ENCODE peak calls at places on chromosomes 6 and 20, in seven cellular contexts. Z is sciatic nerve, F is natural killer cell, W is AG04449, B is EH, J is DMS153, L is HTR-8/SVneo. V is an unnamed sample.

GRCh38 chr6:65501045-65501444 is 206.0 kb downstream of the EYS start:
- DNase-seq in W (no peak), F (no peak), B (no peak), J (no peak), L (no peak), Z (no peak), V (no peak)

GRCh38 chr6:51559059-51559458 is 528.4 kb downstream of the PKHD1 start:
- DNase-seq in J (peak), L (no peak), Z (no peak), F (no peak), W (no peak), B (no peak), V (no peak)

GRCh38 chr6:154154389-154154967 is 115.4 kb downstream of the OPRM1 start:
- DNase-seq in J (peak), L (peak), F (peak), W (peak), Z (peak), B (peak), V (peak)

GRCh38 chr6:57207141-57207540 is 15.0 kb downstream of the RAB23 start:
- DNase-seq in J (no peak), W (no peak), F (no peak), Z (no peak), B (peak), L (no peak), V (no peak)

GRCh38 chr6:89727501-89727900 is 89.0 kb upstream of the LYRM2 start:
- DNase-seq in W (no peak), B (no peak), Z (no peak), L (no peak), J (no peak), F (no peak), V (no peak)

GRCh38 chr6:48080227-48081009 is 30.6 kb downstream of the PTCHD4 start:
- DNase-seq in L (no peak), B (no peak), F (no peak), Z (no peak), W (no peak), J (peak), V (no peak)

GRCh38 chr6:8468731-8469130 is 33.4 kb upstream of the SLC35B3 start:
- DNase-seq in F (no peak), B (no peak), W (no peak), J (no peak), Z (no peak), L (no peak), V (no peak)

GRCh38 chr20:17873410-17874270 is 95.0 kb downstream of the SNX5 start:
- DNase-seq in L (peak), F (no peak), J (peak), B (peak), W (peak), Z (peak), V (no peak)

GRCh38 chr6:50128420-50129005 is 78.8 kb upstream of the DEFB112 start:
- DNase-seq in W (no peak), J (no peak), F (no peak), Z (no peak), L (peak), B (peak), V (no peak)

GRCh38 chr20:47318596-47319516 is 37.6 kb downstream of the ZMYND8 start:
- DNase-seq in W (no peak), J (peak), Z (peak), F (no peak), L (no peak), B (peak), V (no peak)

GRCh38 chr6:139823808-139824126 is 449.3 kb upstream of the CITED2 start:
- DNase-seq in W (no peak), J (no peak), F (no peak), B (no peak), Z (no peak), L (no peak), V (no peak)

GRCh38 chr20:38130687-38131587 is 34.1 kb downstream of the TGM2 start:
- DNase-seq in W (no peak), J (no peak), Z (peak), F (no peak), L (no peak), B (no peak), V (no peak)

GRCh38 chr20:32702706-32703425 is 29.1 kb upstream of the C20orf203 start:
- DNase-seq in L (no peak), Z (no peak), F (no peak), W (no peak), B (no peak), J (peak), V (no peak)

GRCh38 chr6:47235964-47236760 is 73.5 kb downstream of the TNFRSF21 start:
- DNase-seq in W (no peak), B (no peak), Z (no peak), J (peak), F (no peak), L (no peak), V (no peak)

GRCh38 chr20:31594558-31595379 is 10.3 kb upstream of the ID1 start:
- DNase-seq in F (no peak), W (no peak), B (no peak), Z (no peak), L (no peak), J (no peak), V (no peak)

GRCh38 chr20:46172455-46172854 is 54.3 kb downstream of the CD40 start:
- DNase-seq in Z (no peak), W (no peak), L (no peak), B (no peak), J (no peak), F (no peak), V (no peak)

GRCh38 chr20:47432251-47433210 is 69.2 kb upstream of the NCOA3 start:
- DNase-seq in F (no peak), J (no peak), Z (no peak), B (no peak), W (no peak), L (no peak), V (no peak)

GRCh38 chr20:59255256-59255655 is 45.2 kb upstream of the EDN3 start:
- DNase-seq in B (no peak), Z (no peak), J (no peak), W (no peak), L (no peak), F (no peak), V (no peak)

GRCh38 chr6:108238321-108238720 is 22.5 kb downstream of the SNX3 start:
- DNase-seq in W (no peak), B (no peak), J (no peak), F (no peak), L (no peak), Z (no peak), V (no peak)

GRCh38 chr20:36804425-36804824 is 30.9 kb upstream of the DSN1 start:
- DNase-seq in B (no peak), J (no peak), F (no peak), L (no peak), W (no peak), Z (no peak), V (no peak)

GRCh38 chr6:24448828-24449525 is 40.4 kb downstream of the GPLD1 start:
- DNase-seq in W (no peak), B (no peak), F (no peak), J (no peak), Z (no peak), L (no peak), V (no peak)

GRCh38 chr6:170146640-170147039 is 144.2 kb downstream of the DLL1 start:
- DNase-seq in J (no peak), Z (peak), F (no peak), W (no peak), B (no peak), L (no peak), V (no peak)

GRCh38 chr6:152948150-152948768 is 34.6 kb downstream of the FBXO5 start:
- DNase-seq in W (no peak), B (peak), J (no peak), F (no peak), Z (no peak), L (no peak), V (no peak)

GRCh38 chr6:30158475-30159025 is 2.5 kb downstream of the TRIM10 start:
- DNase-seq in F (no peak), B (no peak), L (no peak), Z (no peak), J (no peak), W (no peak), V (no peak)

GRCh38 chr6:89242574-89243330 is 25.6 kb upstream of the GABRR1 start:
- DNase-seq in J (peak), B (peak), Z (no peak), F (no peak), L (peak), W (peak), V (peak)

GRCh38 chr6:56864171-56864616 is 90.7 kb upstream of the BEND6 start:
- DNase-seq in W (no peak), L (no peak), B (peak), Z (no peak), J (peak), F (no peak), V (no peak)

GRCh38 chr20:50464026-50464724 is 46.0 kb upstream of the PTPN1 start:
- DNase-seq in L (peak), B (peak), F (peak), Z (peak), J (no peak), W (no peak), V (no peak)

GRCh38 chr20:50724112-50724724 is 7.2 kb upstream of the PARD6B start:
- DNase-seq in W (no peak), Z (peak), L (no peak), J (no peak), B (no peak), F (no peak), V (no peak)

V was measured in NCI-H2081 treated with DMSO at 0.1 percent for 48 hours.